ENCODE peak calls at places on chromosomes 1 and 21, in four cellular contexts. F is colonic mucosa, T is Calu3, I is skeletal muscle cell. M is an unnamed sample.

GRCh38 chr1:116268211-116268610 is 104.8 kb upstream of the ATP1A1 start:
- DNase-seq in F (peak), T (peak), I (no peak), M (peak)

GRCh38 chr1:192497214-192497794 is 78.3 kb upstream of the RGS1 start:
- DNase-seq in F (no peak), T (no peak), I (no peak), M (no peak)

GRCh38 chr1:89918127-89918793 is 76.7 kb upstream of the ZNF326 start:
- DNase-seq in F (no peak), T (no peak), I (no peak), M (no peak)

GRCh38 chr1:160284220-160284781 is 632 bp downstream of the PEX19 start:
- DNase-seq in F (peak), T (peak), I (peak), M (peak)

GRCh38 chr1:10051656-10052055 is 18.9 kb downstream of the UBE4B start:
- DNase-seq in F (no peak), T (no peak), I (no peak), M (no peak)

GRCh38 chr1:28050746-28051145 is 37.7 kb downstream of the EYA3 start:
- DNase-seq in F (no peak), T (no peak), I (no peak), M (no peak)

GRCh38 chr1:172727956-172728603 is 69.2 kb downstream of the FASLG start:
- DNase-seq in F (no peak), T (peak), I (no peak), M (no peak)

GRCh38 chr21:20802201-20802600 is 196.0 kb upstream of the NCAM2 start:
- DNase-seq in F (no peak), T (no peak), I (no peak), M (no peak)

GRCh38 chr1:234531181-234532132 is 52.5 kb upstream of the TARBP1 start:
- DNase-seq in F (no peak), T (no peak), I (peak), M (peak)

GRCh38 chr1:241934181-241934815 is 23.3 kb upstream of the BECN2 start:
- DNase-seq in F (no peak), T (no peak), I (no peak), M (peak)

GRCh38 chr1:174258148-174258550 is 98.8 kb downstream of the RABGAP1L start:
- DNase-seq in F (peak), T (peak), I (no peak), M (peak)

GRCh38 chr1:41102208-41102607 is 80.7 kb upstream of the SLFNL1 start:
- DNase-seq in F (peak), T (peak), I (peak), M (peak)

GRCh38 chr1:146032613-146033219 is 11.2 kb upstream of the HJV start:
- DNase-seq in F (no peak), T (peak), I (no peak), M (peak)

GRCh38 chr21:38773108-38774061 is 32.3 kb upstream of the ETS2 start:
- DNase-seq in F (no peak), T (peak), I (peak), M (peak)

M was measured in body of pancreas.